ENCODE peak calls at places on chromosomes 12 and 14, in eight cellular contexts. R is mammary epithelial cell; Z is IMR-90; B is BE2C; F is CD8-positive, alpha-beta T cell; O is neural progenitor cell; X is endodermal cell; A is GM12878. N is an unnamed sample. For H3K36me3 and H3K4me1, the result is how much of the 10 kb centered on the place peaks cover.

GRCh38 chr12:21323736-21324135 is 11.0 kb downstream of the SLCO1A2 start:
- DNase-seq in B (no peak), R (no peak), X (no peak), A (no peak), O (no peak), F (no peak), Z (no peak), N (no peak)

GRCh38 chr12:18681818-18682217 is 56.0 kb downstream of the PLCZ1 start:
- DNase-seq in X (no peak), O (peak), B (no peak), A (no peak), F (no peak), R (no peak), Z (no peak), N (no peak)

GRCh38 chr12:12376636-12377448 is 20.0 kb downstream of the BORCS5 start:
- DNase-seq in O (peak), F (no peak), X (no peak), A (peak), Z (peak), B (no peak), R (peak), N (peak)

GRCh38 chr12:39393179-39393578 is 49.7 kb downstream of the KIF21A start:
- DNase-seq in A (no peak), X (peak), O (peak), F (no peak), R (no peak), Z (no peak), B (peak), N (no peak)

GRCh38 chr12:15962760-15963159 is 51.6 kb downstream of the DERA start:
- DNase-seq in X (no peak), F (no peak), A (no peak), R (peak), O (no peak), Z (peak), B (no peak), N (no peak)

GRCh38 chr12:92002195-92002649 is 143.4 kb downstream of the BTG1 start:
- DNase-seq in Z (peak), O (no peak), A (no peak), X (no peak), B (no peak), F (no peak), R (no peak), N (no peak)

GRCh38 chr12:52655720-52656124 is 3.7 kb upstream of the KRT2 start:
- DNase-seq in B (no peak), X (no peak), F (no peak), Z (no peak), R (peak), A (no peak), O (no peak), N (no peak)

GRCh38 chr12:59699408-59700144 is 103.7 kb downstream of the SLC16A7 start:
- DNase-seq in F (no peak), A (no peak), Z (peak), B (no peak), R (peak), O (no peak), X (no peak), N (peak)

GRCh38 chr12:45989277-45989856 is 1.0 kb downstream of the SCAF11 start:
- DNase-seq in O (no peak), B (no peak), A (no peak), R (peak), F (no peak), Z (peak), X (no peak), N (peak)

GRCh38 chr12:25960926-25961325 is 2.4 kb downstream of the RASSF8 start:
- DNase-seq in A (no peak), O (no peak), Z (peak), R (no peak), X (no peak), F (no peak), B (no peak), N (no peak)

GRCh38 chr14:74238974-74239847 is at the start of gene VSX2:
- DNase-seq in A (no peak), B (no peak), Z (no peak), X (peak), O (peak), F (no peak), R (no peak), N (no peak)

GRCh38 chr14:75619598-75619997 is 41.1 kb downstream of the ERG28 start:
- DNase-seq in F (no peak), A (no peak), Z (no peak), X (no peak), R (no peak), O (no peak), B (no peak), N (no peak)

GRCh38 chr12:23238190-23238589 is 613.2 kb downstream of the ETNK1 start:
- DNase-seq in A (no peak), O (no peak), B (no peak), R (no peak), X (no peak), F (no peak), Z (no peak), N (peak)

GRCh38 chr12:83092101-83092500 is 405.4 kb downstream of the TMTC2 start:
- DNase-seq in O (peak), Z (no peak), R (no peak), A (no peak), B (no peak), X (peak), F (no peak), N (no peak)

GRCh38 chr14:29861996-29862395 is 65.7 kb downstream of the PRKD1 start:
- DNase-seq in O (no peak), X (no peak), Z (no peak), F (no peak), A (no peak), B (no peak), R (no peak), N (no peak)

GRCh38 chr14:92577321-92577742 is 63.8 kb downstream of the RIN3 start:
- DNase-seq in O (no peak), B (no peak), R (no peak), A (peak), Z (no peak), X (no peak), F (peak), N (no peak)

GRCh38 chr12:1914116-1914911 is 4.1 kb downstream of the CACNA2D4 start:
- DNase-seq in X (peak), O (no peak), A (no peak), F (peak), B (no peak), Z (no peak), R (no peak), N (no peak)

GRCh38 chr14:90105756-90106155 is 44.0 kb downstream of the KCNK13 start:
- DNase-seq in X (no peak), O (no peak), A (no peak), R (no peak), F (no peak), B (peak), Z (no peak), N (no peak)

GRCh38 chr14:90107789-90108188 is 46.0 kb downstream of the KCNK13 start:
- DNase-seq in Z (no peak), R (no peak), O (no peak), F (no peak), A (no peak), B (no peak), X (no peak), N (no peak)

GRCh38 chr14:90111895-90112534 is 50.2 kb downstream of the KCNK13 start:
- DNase-seq in B (no peak), Z (peak), A (no peak), O (no peak), X (no peak), R (peak), F (no peak), N (no peak)

GRCh38 chr14:90114554-90114953 is 52.8 kb downstream of the KCNK13 start:
- DNase-seq in F (no peak), B (peak), X (no peak), R (no peak), A (no peak), Z (no peak), O (peak), N (no peak)

DNA sequence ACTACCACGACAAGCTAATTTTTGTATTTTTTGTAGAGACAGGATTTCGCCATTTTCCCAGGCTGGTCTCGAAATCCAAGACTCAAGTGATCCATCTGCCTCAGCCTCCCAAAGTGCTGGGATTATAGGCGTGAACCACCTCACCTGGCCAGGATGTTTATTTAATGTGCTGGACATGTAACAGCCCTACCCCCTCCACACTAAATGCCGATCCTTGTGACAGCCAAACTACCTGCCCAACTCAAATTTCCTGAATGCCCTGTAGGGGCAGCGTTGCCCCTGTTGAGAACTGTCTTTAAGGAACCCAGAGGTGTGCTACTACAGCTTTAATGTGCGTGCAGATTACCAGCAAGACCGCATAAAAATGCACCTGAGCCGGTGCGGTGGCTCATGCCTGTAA is 48.1 kb downstream of the KCNK13 start:
- DNase-seq in R (no peak), Z (no peak), O (peak), A (no peak), X (peak), B (peak), F (no peak), N (no peak)
- TF ChIP-seq CTCF in R (peak), Z (no peak), O (peak), A (no peak), X (peak), B (peak), F (no peak), N (peak)

GRCh38 chr12:89589753-89590152 is 63.9 kb upstream of the POC1B start:
- DNase-seq in Z (no peak), A (no peak), O (no peak), R (no peak), B (no peak), X (no peak), F (no peak), N (no peak)
- H3K36me3 ChIP-seq in Z (under half), A (under half), O (under half), R (under half), B (under half), X (half or more), F (under half), N (under half)

GRCh38 chr12:104493504-104493903 is 36.8 kb downstream of the CHST11 start:
- DNase-seq in X (no peak), O (no peak), Z (no peak), R (no peak), F (no peak), B (no peak), A (no peak), N (no peak)

GRCh38 chr12:104494137-104494815 is 37.5 kb downstream of the CHST11 start:
- DNase-seq in F (peak), Z (no peak), X (no peak), O (no peak), B (no peak), R (no peak), A (peak), N (peak)

GRCh38 chr12:104490221-104490620 is 33.5 kb downstream of the CHST11 start:
- DNase-seq in X (no peak), R (no peak), A (no peak), F (no peak), O (no peak), B (no peak), Z (no peak), N (no peak)

GRCh38 chr12:104488383-104488782 is 31.6 kb downstream of the CHST11 start:
- DNase-seq in O (no peak), F (no peak), R (no peak), Z (no peak), X (no peak), B (no peak), A (no peak), N (no peak)

DNA sequence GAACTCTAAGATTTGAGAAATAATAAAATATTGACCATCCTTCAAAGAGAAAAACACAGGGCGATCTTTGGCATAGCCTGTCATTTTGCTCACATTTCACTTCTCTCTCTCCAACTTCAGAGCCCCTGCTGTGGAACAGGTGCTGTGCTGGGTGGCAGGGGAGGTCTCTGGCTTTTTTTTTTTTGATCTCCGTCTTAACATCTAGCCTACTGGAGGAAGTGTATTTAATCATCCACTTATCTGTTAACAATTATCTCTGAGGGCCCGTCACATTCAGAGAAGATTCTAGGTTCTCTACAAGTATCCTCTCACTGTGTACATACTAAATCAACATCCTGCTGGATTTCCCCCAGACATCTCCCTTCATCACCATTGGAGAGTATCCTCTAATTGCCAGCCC is 34.1 kb downstream of the CHST11 start:
- DNase-seq in A (no peak), X (no peak), F (no peak), Z (no peak), R (no peak), O (no peak), B (no peak), N (no peak)
- H3K4me1 ChIP-seq in A (under half), X (under half), F (half or more), Z (under half), R (under half), O (under half), B (under half), N (under half)

GRCh38 chr14:68730367-68730766 is 62.5 kb downstream of the ZFP36L1 start:
- DNase-seq in O (no peak), F (no peak), B (no peak), A (no peak), Z (no peak), R (no peak), X (no peak), N (peak)
- TF ChIP-seq CTCF in O (no peak), F (no peak), B (no peak), A (no peak), Z (no peak), R (no peak), X (no peak), N (no peak)

GRCh38 chr14:50116221-50116956 is at the start of gene VCPKMT:
- DNase-seq in B (peak), Z (peak), O (peak), R (peak), X (peak), A (peak), F (peak), N (peak)
- H3K36me3 ChIP-seq in B (under half), Z (under half), O (under half), R (under half), X (under half), A (under half), F (under half), N (under half)

GRCh38 chr14:54685286-54685845 is 118.4 kb downstream of the SAMD4A start:
- DNase-seq in A (no peak), Z (no peak), O (no peak), F (no peak), R (no peak), X (no peak), B (no peak), N (no peak)
- H3K4me1 ChIP-seq in A (under half), Z (under half), O (under half), F (under half), R (half or more), X (under half), B (under half), N (under half)

GRCh38 chr12:101356794-101357193 is 50.8 kb downstream of the ARL1 start:
- DNase-seq in Z (no peak), B (no peak), A (no peak), F (no peak), O (no peak), R (no peak), X (no peak), N (no peak)

DNA sequence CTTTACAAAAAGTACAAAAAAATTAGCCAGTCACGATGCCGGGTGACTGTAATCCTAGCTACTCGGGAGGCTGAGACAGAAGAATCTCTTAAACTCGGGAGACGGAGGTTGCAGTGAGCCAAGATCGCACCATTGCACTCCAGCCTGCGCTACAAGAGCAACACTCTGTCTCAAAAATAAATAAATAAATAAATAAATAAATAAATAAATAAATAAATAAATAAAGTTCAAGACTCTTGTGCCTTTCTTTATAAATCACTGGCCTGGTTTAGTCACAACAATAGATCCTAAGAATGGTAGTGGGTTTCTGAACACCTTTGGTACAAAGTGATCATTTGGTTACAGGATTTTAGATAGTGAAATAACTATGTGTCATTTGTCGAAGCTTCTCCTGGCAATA is 46.1 kb downstream of the ARL1 start:
- DNase-seq in B (no peak), R (no peak), O (no peak), A (no peak), X (no peak), F (no peak), Z (no peak), N (no peak)
- TF ChIP-seq CTCF in B (no peak), R (no peak), O (no peak), A (no peak), X (no peak), F (no peak), Z (no peak), N (no peak)

GRCh38 chr12:124346425-124347168 is 51.7 kb downstream of the RFLNA start:
- DNase-seq in Z (no peak), A (no peak), R (no peak), B (no peak), F (no peak), X (no peak), O (no peak), N (no peak)

GRCh38 chr12:124347805-124348658 is 53.1 kb downstream of the RFLNA start:
- DNase-seq in F (peak), A (no peak), O (peak), Z (no peak), B (no peak), R (no peak), X (peak), N (no peak)

GRCh38 chr12:124348659-124349380 is 53.9 kb downstream of the RFLNA start:
- DNase-seq in F (no peak), Z (no peak), O (no peak), X (no peak), B (no peak), A (no peak), R (no peak), N (no peak)

GRCh38 chr12:124345795-124346194 is 50.9 kb downstream of the RFLNA start:
- DNase-seq in A (no peak), R (no peak), X (no peak), Z (peak), O (no peak), F (no peak), B (no peak), N (no peak)

DNA sequence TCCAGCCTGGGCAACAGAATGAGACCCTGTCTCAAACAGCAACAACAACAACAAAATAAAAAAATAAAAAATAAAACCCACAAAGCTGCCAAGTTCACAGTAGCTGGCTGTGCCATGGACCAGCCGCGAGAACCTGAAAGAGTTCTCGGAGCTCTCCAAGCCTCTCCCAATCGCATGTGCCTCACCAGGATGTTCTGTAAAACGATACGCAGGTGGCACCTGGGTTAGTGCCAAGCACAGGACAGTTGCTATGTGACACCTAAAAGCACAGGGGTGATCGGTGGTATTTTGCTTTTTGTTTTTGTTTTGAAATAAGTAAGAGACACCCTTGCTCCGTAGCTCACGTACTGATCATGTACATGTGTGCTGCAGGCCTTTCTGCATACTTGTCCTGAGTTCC is 52.4 kb downstream of the RFLNA start:
- DNase-seq in A (no peak), X (no peak), O (no peak), B (no peak), F (no peak), R (no peak), Z (no peak), N (no peak)
- H3K36me3 ChIP-seq in A (under half), X (half or more), O (under half), B (half or more), F (under half), R (under half), Z (half or more), N (under half)

DNA sequence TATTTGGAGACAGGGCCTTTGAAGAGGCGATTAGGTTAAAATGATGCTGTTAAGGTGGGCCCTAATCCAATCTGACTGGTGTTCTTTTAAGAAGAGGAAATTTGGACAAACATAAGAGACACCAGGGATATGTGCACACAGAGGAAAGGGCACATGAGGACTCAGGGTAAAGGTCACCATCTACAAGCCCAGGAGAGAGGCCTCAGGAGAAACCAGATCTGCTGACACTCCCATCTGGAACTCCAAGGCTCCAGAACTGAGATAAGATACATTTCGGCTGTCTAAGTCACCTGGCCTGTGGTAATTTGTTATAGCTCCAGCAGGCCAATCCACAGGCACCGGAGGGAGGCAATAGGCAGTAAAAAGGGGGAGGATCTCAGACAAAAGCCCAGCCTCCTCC is 48.6 kb downstream of the KICS2 start:
- DNase-seq in X (no peak), R (no peak), A (no peak), Z (no peak), F (no peak), B (peak), O (no peak), N (no peak)
- H3K4me1 ChIP-seq in X (under half), R (under half), A (under half), Z (under half), F (under half), B (under half), O (under half), N (under half)

N was measured in cardiac muscle cell.